ENCODE peak calls at places on chromosomes 2 and 18, in six cellular contexts. Y, B, P, Q, R and D are unnamed samples.

GRCh38 chr18:3055861-3056260 is 42.9 kb upstream of the LPIN2 start:
- DNase-seq in Y (peak; percentile 17), Q (no peak), R (no peak), B (no peak), P (peak; percentile 80), D (no peak)

GRCh38 chr2:40093036-40093673 is 314.1 kb upstream of the THUMPD2 start:
- DNase-seq in P (peak; percentile 88), Q (no peak), B (peak; percentile 87), R (peak; percentile 29), Y (peak; percentile 54), D (no peak)

GRCh38 chr2:138177693-138178092 is 213.4 kb downstream of the HNMT start:
- DNase-seq in Y (no peak), P (no peak), Q (no peak), R (no peak), B (no peak), D (no peak)

GRCh38 chr2:64696631-64697030 is 42.9 kb upstream of the SERTAD2 start:
- DNase-seq in B (no peak), Q (no peak), Y (no peak), P (peak; percentile 17), R (no peak), D (no peak)

GRCh38 chr18:77407733-77408132 is 158.1 kb downstream of the GALR1 start:
- DNase-seq in B (no peak), R (no peak), P (peak; percentile 25), Y (no peak), Q (no peak), D (no peak)

GRCh38 chr2:3986063-3986462 is 282.7 kb downstream of the DCDC2C start:
- DNase-seq in Q (no peak), R (no peak), B (no peak), P (no peak), Y (no peak), D (no peak)

GRCh38 chr2:167134381-167135072 is 246.2 kb downstream of the XIRP2 start:
- DNase-seq in Q (no peak), B (peak; percentile 82), R (no peak), Y (peak; percentile 93), P (peak; percentile 19), D (no peak)

GRCh38 chr18:22933206-22933957 is at the start of gene RBBP8:
- DNase-seq in Y (peak; percentile 75), B (peak; percentile 87), Q (peak; percentile 90), R (peak; percentile 89), P (peak; percentile 94), D (peak; percentile 87)

GRCh38 chr18:76688724-76689472 is 133.5 kb upstream of the ZNF236 start:
- DNase-seq in R (no peak), B (no peak), Q (no peak), Y (no peak), P (no peak), D (no peak)

GRCh38 chr2:166610180-166610919 is 116.3 kb upstream of the SCN7A start:
- DNase-seq in B (no peak), Y (no peak), R (no peak), P (peak; percentile 71), Q (peak; percentile 65), D (peak; percentile 75)

GRCh38 chr2:71250945-71251344 is 24.0 kb upstream of the PAIP2B start:
- DNase-seq in Y (no peak), Q (no peak), R (no peak), P (peak; percentile 9), B (no peak), D (peak; percentile 55)

GRCh38 chr2:240614391-240614790 is 10.9 kb upstream of the GPR35 start:
- DNase-seq in B (no peak), P (no peak), R (no peak), Q (no peak), Y (no peak), D (no peak)

GRCh38 chr18:78868330-78869316 is 111.0 kb upstream of the SALL3 start:
- DNase-seq in R (no peak), B (no peak), Y (no peak), P (no peak), Q (no peak), D (no peak)

GRCh38 chr18:23537274-23537673 is 34.0 kb downstream of the RMC1 start:
- DNase-seq in B (no peak), Y (no peak), P (no peak), R (no peak), Q (no peak), D (no peak)

GRCh38 chr2:70190086-70190412 is 770 bp downstream of the C2orf42 start:
- DNase-seq in Y (peak; percentile 33), P (peak; percentile 55), B (no peak), R (no peak), Q (no peak), D (no peak)

GRCh38 chr2:36578343-36579296 is 19.3 kb downstream of the FEZ2 start:
- DNase-seq in R (no peak), B (no peak), Q (no peak), Y (no peak), P (no peak), D (no peak)

GRCh38 chr2:11562011-11562410 is 28.2 kb downstream of the GREB1 start:
- DNase-seq in Q (no peak), B (peak; percentile 62), R (no peak), P (no peak), Y (no peak), D (no peak)

GRCh38 chr2:230913406-230913805 is 11.6 kb downstream of the GPR55 start:
- DNase-seq in Y (no peak), B (no peak), R (no peak), P (peak; percentile 63), Q (no peak), D (peak; percentile 39)

GRCh38 chr2:235087812-235088607 is 136.2 kb downstream of the SH3BP4 start:
- DNase-seq in B (no peak), P (no peak), Q (no peak), Y (no peak), R (peak; percentile 27), D (no peak)

GRCh38 chr2:39728941-39729351 is 50.1 kb downstream of the THUMPD2 start:
- DNase-seq in Y (peak; percentile 35), Q (peak; percentile 69), P (peak; percentile 63), B (peak; percentile 45), R (no peak), D (peak; percentile 52)

GRCh38 chr18:21831413-21831831 is 90.8 kb downstream of the MIB1 start:
- DNase-seq in Q (no peak), R (no peak), Y (peak; percentile 34), B (peak; percentile 19), P (peak; percentile 23), D (no peak)

GRCh38 chr2:240645346-240646060 is 20.2 kb downstream of the GPR35 start:
- DNase-seq in Y (no peak), R (no peak), P (no peak), Q (peak; percentile 10), B (no peak), D (peak; percentile 8)

GRCh38 chr18:3332376-3332775 is 70.4 kb downstream of the MYL12B start:
- DNase-seq in R (no peak), Y (peak; percentile 16), Q (no peak), P (no peak), B (no peak), D (no peak)

GRCh38 chr2:214902273-214902672 is 92.8 kb upstream of the BARD1 start:
- DNase-seq in R (peak; percentile 47), P (no peak), B (no peak), Y (no peak), Q (no peak), D (no peak)

GRCh38 chr2:120224256-120224655 is 1.1 kb upstream of the TMEM185B start:
- DNase-seq in B (no peak), Q (no peak), R (no peak), Y (no peak), P (no peak), D (peak; percentile 27)

GRCh38 chr2:105538840-105539239 is 140.0 kb upstream of the FHL2 start:
- DNase-seq in R (no peak), Y (no peak), P (no peak), Q (peak; percentile 16), B (no peak), D (no peak)

GRCh38 chr2:76310894-76311293 is 600.2 kb upstream of the GCFC2 start:
- DNase-seq in P (peak; percentile 89), Y (no peak), R (no peak), B (no peak), Q (no peak), D (no peak)

DNA sequence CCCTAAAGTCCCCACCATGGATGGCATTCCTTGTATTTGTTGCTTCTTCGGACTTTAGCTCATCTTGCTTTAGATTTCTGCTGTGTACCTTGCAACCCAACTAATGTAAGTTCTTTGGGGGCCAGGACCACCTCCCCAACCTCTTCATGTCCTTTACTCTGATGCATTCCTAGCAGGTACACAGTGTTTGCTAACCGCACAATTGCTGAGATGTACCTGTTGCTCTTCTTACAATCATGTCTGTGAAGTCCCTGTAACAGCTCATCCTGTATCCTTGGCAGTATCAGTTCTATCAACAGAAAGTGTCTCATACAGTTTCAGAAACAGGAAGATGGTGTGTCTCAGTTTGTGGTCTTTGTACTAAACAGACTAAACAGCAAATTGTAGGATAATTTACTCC is 24.1 kb downstream of the ST8SIA3 start:
- DNase-seq in Y (no peak), Q (no peak), R (no peak), P (no peak), B (no peak), D (no peak)
- H2BK15ac ChIP-seq in Y (no peak overlapping the region), Q (no peak overlapping the region), R (no peak overlapping the region), P (no peak overlapping the region), B (no peak overlapping the region), D (no peak overlapping the region)

GRCh38 chr2:47896450-47896968 is 9.8 kb downstream of the FBXO11 start:
- DNase-seq in B (no peak), Y (no peak), R (no peak), Q (no peak), P (no peak), D (no peak)

GRCh38 chr2:47899915-47900314 is 6.4 kb downstream of the FBXO11 start:
- DNase-seq in B (peak; percentile 61), Y (no peak), P (peak; percentile 65), Q (no peak), R (no peak), D (no peak)

GRCh38 chr2:47898089-47898731 is 8.1 kb downstream of the FBXO11 start:
- DNase-seq in R (no peak), Y (no peak), Q (no peak), P (no peak), B (no peak), D (no peak)

GRCh38 chr2:47900857-47901256 is 5.4 kb downstream of the FBXO11 start:
- DNase-seq in Q (no peak), Y (no peak), B (no peak), P (no peak), R (no peak), D (no peak)

GRCh38 chr2:47897191-47897955 is 8.9 kb downstream of the FBXO11 start:
- DNase-seq in R (no peak), Y (no peak), P (no peak), Q (no peak), B (no peak), D (no peak)
- H3K4me1 ChIP-seq in R (no peaks in the 10 kb centered on the region), Y (peaks cover 3% of the 10 kb centered on the region), P (peaks cover 4% of the 10 kb centered on the region), Q (no peaks in the 10 kb centered on the region), B (peaks cover 3% of the 10 kb centered on the region), D (no peaks in the 10 kb centered on the region)

GRCh38 chr2:6264198-6264597 is 572.0 kb downstream of the SOX11 start:
- DNase-seq in B (no peak), P (peak; percentile 7), R (no peak), Q (no peak), Y (no peak), D (no peak)
- H2BK15ac ChIP-seq in B (no peak overlapping the region), P (no peak overlapping the region), R (no peak overlapping the region), Q (no peak overlapping the region), Y (no peak overlapping the region), D (no peak overlapping the region)

GRCh38 chr2:20217041-20217970 is 7.6 kb downstream of the SDC1 start:
- DNase-seq in B (no peak), R (no peak), P (no peak), Q (no peak), Y (no peak), D (no peak)
- H3K4me1 ChIP-seq in B (peaks cover 58% of the 10 kb centered on the region), R (peaks cover 21% of the 10 kb centered on the region), P (peaks cover 4% of the 10 kb centered on the region), Q (no peaks in the 10 kb centered on the region), Y (peaks cover 23% of the 10 kb centered on the region), D (peaks cover 3% of the 10 kb centered on the region)